ENCODE peak calls at places on chromosomes 11 and 22, in nine cellular contexts. J, S, T, M, C, W, G, K and Q are unnamed samples.

GRCh38 chr11:78961938-78962701 is 387.5 kb upstream of the NARS2 start:
- DNase-seq in J (peak; percentile 79), S (no peak), T (no peak), M (no peak), C (peak; percentile 48), W (no peak), G (peak; percentile 8), K (peak; percentile 69), Q (no peak)

GRCh38 chr22:20957118-20957690 is 9.9 kb upstream of the AIFM3 start:
- DNase-seq in J (peak; percentile 82), S (no peak), T (peak; percentile 53), M (peak; percentile 66), C (no peak), W (no peak), G (no peak), K (no peak), Q (peak; percentile 66)

GRCh38 chr11:17762309-17762974 is 27.9 kb downstream of the KCNC1 start:
- DNase-seq in J (no peak), S (no peak), T (no peak), M (peak; percentile 40), C (no peak), W (no peak), G (no peak), K (no peak), Q (no peak)

GRCh38 chr11:124798991-124799383 is 1.2 kb downstream of the MSANTD2 start:
- DNase-seq in J (no peak), S (peak; percentile 33), T (peak; percentile 7), M (no peak), C (peak; percentile 77), W (no peak), G (no peak), K (peak; percentile 72), Q (no peak)

GRCh38 chr11:72522186-72522585 is 87.9 kb upstream of the CLPB start:
- DNase-seq in J (no peak), S (no peak), T (no peak), M (no peak), C (no peak), W (no peak), G (no peak), K (no peak), Q (no peak)

GRCh38 chr22:26508148-26508547 is 4.1 kb downstream of the TFIP11 start:
- DNase-seq in J (no peak), S (no peak), T (no peak), M (no peak), C (no peak), W (no peak), G (no peak), K (no peak), Q (no peak)

GRCh38 chr11:102109896-102110760 is at the start of gene YAP1:
- DNase-seq in J (peak; percentile 96), S (peak; percentile 87), T (peak; percentile 93), M (peak; percentile 93), C (peak; percentile 91), W (peak; percentile 78), G (peak; percentile 31), K (peak; percentile 95), Q (peak; percentile 91)

GRCh38 chr11:65013692-65014145 is 241 bp upstream of the ARL2 start:
- DNase-seq in J (peak; percentile 97), S (peak; percentile 91), T (peak; percentile 94), M (peak; percentile 96), C (peak; percentile 87), W (peak; percentile 79), G (peak; percentile 53), K (peak; percentile 90), Q (peak; percentile 95)

GRCh38 chr11:65958306-65958705 is 3.2 kb upstream of the SART1 start:
- DNase-seq in J (no peak), S (no peak), T (no peak), M (no peak), C (no peak), W (no peak), G (no peak), K (peak; percentile 30), Q (no peak)

GRCh38 chr11:2954263-2954662 is 25.0 kb upstream of the PHLDA2 start:
- DNase-seq in J (no peak), S (no peak), T (no peak), M (no peak), C (peak; percentile 18), W (no peak), G (no peak), K (no peak), Q (no peak)

GRCh38 chr11:118194835-118195627 is 18.6 kb upstream of the SCN2B start:
- DNase-seq in J (peak; percentile 85), S (peak; percentile 91), T (peak; percentile 68), M (peak; percentile 71), C (peak; percentile 64), W (peak; percentile 90), G (peak; percentile 31), K (peak; percentile 87), Q (peak; percentile 81)

GRCh38 chr11:6557761-6558674 is 45.4 kb downstream of the RRP8 start:
- DNase-seq in J (no peak), S (no peak), T (no peak), M (no peak), C (no peak), W (no peak), G (no peak), K (no peak), Q (no peak)

GRCh38 chr22:50206599-50206998 is 5.8 kb downstream of the SELENOO start:
- DNase-seq in J (peak; percentile 82), S (no peak), T (peak; percentile 37), M (no peak), C (peak; percentile 26), W (peak; percentile 90), G (no peak), K (peak; percentile 49), Q (no peak)

GRCh38 chr22:40436460-40437431 is 66.4 kb downstream of the SGSM3 start:
- DNase-seq in J (no peak), S (no peak), T (peak; percentile 70), M (no peak), C (peak; percentile 74), W (no peak), G (no peak), K (peak; percentile 80), Q (no peak)

GRCh38 chr11:104130161-104130560 is 33.8 kb downstream of the PDGFD start:
- DNase-seq in J (no peak), S (no peak), T (no peak), M (no peak), C (no peak), W (no peak), G (no peak), K (no peak), Q (no peak)

GRCh38 chr22:37401401-37401859 is 25.8 kb downstream of the ELFN2 start:
- DNase-seq in J (peak; percentile 93), S (peak; percentile 24), T (no peak), M (no peak), C (peak; percentile 23), W (no peak), G (no peak), K (peak; percentile 73), Q (peak; percentile 19)

GRCh38 chr22:47534150-47535133 is 772.0 kb downstream of the TBC1D22A start:
- DNase-seq in J (no peak), S (no peak), T (no peak), M (no peak), C (no peak), W (no peak), G (no peak), K (peak; percentile 88), Q (no peak)

GRCh38 chr22:40509401-40510134 is 127.0 kb downstream of the MRTFA start:
- DNase-seq in J (no peak), S (peak; percentile 44), T (peak; percentile 94), M (no peak), C (peak; percentile 96), W (peak; percentile 29), G (no peak), K (peak; percentile 99), Q (peak; percentile 56)

GRCh38 chr11:119363874-119364590 is 17.5 kb downstream of the USP2 start:
- DNase-seq in J (peak; percentile 87), S (peak; percentile 70), T (no peak), M (peak; percentile 84), C (no peak), W (no peak), G (no peak), K (no peak), Q (peak; percentile 66)
- H3K4me3 ChIP-seq in J (peak overlapping the region; percentile 87), S (peak overlapping the region; percentile 40), T (peak overlapping the region; percentile 50), M (peak overlapping the region; percentile 31), C (peak overlapping the region; percentile 38), W (peak overlapping the region; percentile 73), G (peak overlapping the region; percentile 61), K (no peak overlapping the region), Q (peak overlapping the region; percentile 19)

GRCh38 chr11:48228761-48229160 is 12.2 kb downstream of the OR4B1 start:
- DNase-seq in J (no peak), S (no peak), T (no peak), M (peak; percentile 54), C (no peak), W (no peak), G (no peak), K (no peak), Q (no peak)
- H3K9me3 ChIP-seq in J (no peaks in the 10 kb centered on the region), S (no peaks in the 10 kb centered on the region), T (no peaks in the 10 kb centered on the region), M (no peaks in the 10 kb centered on the region), C (no peaks in the 10 kb centered on the region), W (no peaks in the 10 kb centered on the region), G (no peaks in the 10 kb centered on the region), K (no peaks in the 10 kb centered on the region), Q (peaks cover 6% of the 10 kb centered on the region)

GRCh38 chr11:55106391-55106790 is 155.6 kb upstream of the TRIM48 start:
- DNase-seq in J (no peak), S (no peak), T (peak; percentile 1), M (no peak), C (no peak), W (no peak), G (no peak), K (no peak), Q (no peak)
- TF ChIP-seq CTCF in J (no peak), S (no peak), T (no peak), M (no peak), C (no peak), W (no peak), G (no peak), K (no peak), Q (no peak)

GRCh38 chr11:43904737-43905515 is 24.3 kb downstream of the ALKBH3 start:
- DNase-seq in J (no peak), S (no peak), T (no peak), M (no peak), C (peak; percentile 76), W (no peak), G (no peak), K (peak; percentile 76), Q (no peak)

GRCh38 chr11:43907028-43907966 is 26.7 kb downstream of the ALKBH3 start:
- DNase-seq in J (no peak), S (no peak), T (no peak), M (no peak), C (no peak), W (no peak), G (no peak), K (no peak), Q (no peak)

GRCh38 chr11:43908191-43908590 is 27.6 kb downstream of the ALKBH3 start:
- DNase-seq in J (no peak), S (no peak), T (no peak), M (no peak), C (no peak), W (no peak), G (no peak), K (no peak), Q (no peak)

GRCh38 chr11:43905788-43906187 is 25.2 kb downstream of the ALKBH3 start:
- DNase-seq in J (no peak), S (no peak), T (no peak), M (no peak), C (peak; percentile 17), W (no peak), G (no peak), K (peak; percentile 39), Q (no peak)

DNA sequence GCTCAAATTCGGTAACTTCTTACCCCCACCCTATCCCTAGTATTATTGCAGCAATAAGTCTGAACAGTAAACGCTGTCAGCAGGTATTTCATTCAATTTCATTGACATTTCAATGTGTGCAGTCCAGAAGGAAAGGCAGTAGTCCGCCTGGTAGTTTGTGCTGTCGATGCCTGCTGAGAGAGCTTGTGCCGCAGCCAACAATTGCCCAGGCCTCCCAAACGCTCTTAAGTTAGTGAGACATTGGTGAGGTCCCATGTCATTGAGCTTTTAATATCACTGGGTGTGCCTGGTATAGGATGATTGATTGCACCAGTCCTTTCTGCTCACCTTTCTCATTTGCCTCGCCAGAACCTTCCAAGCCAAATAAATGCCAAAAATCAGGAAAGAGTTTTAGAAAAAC is 28.1 kb downstream of the ALKBH3 start:
- DNase-seq in J (no peak), S (no peak), T (no peak), M (no peak), C (no peak), W (no peak), G (no peak), K (no peak), Q (no peak)
- H3K4me3 ChIP-seq in J (no peak overlapping the region), S (no peak overlapping the region), T (no peak overlapping the region), M (no peak overlapping the region), C (no peak overlapping the region), W (no peak overlapping the region), G (no peak overlapping the region), K (no peak overlapping the region), Q (no peak overlapping the region)